ENCODE peak calls at places on chromosomes 13 and 19, in ten cellular contexts. Q is suprapubic skin; H is HepG2; C is heart right ventricle; R is naive thymus-derived CD4-positive, alpha-beta T cell; G is mesendoderm; P is uterus; T is ovary; B is cardiac muscle cell; S is GM23248. J is an unnamed sample. For H3K4me1 and H3K27me3, the result is how much of the 10 kb centered on the place peaks cover.

GRCh38 chr13:21039097-21039800 is 22.1 kb downstream of the LATS2 start:
- DNase-seq in Q (no peak), H (no peak), C (no peak), R (no peak), G (peak), P (no peak), T (no peak), B (no peak), S (no peak), J (no peak)

GRCh38 chr19:7833225-7834156 is 3.5 kb downstream of the EVI5L start:
- DNase-seq in Q (no peak), H (peak), C (peak), R (no peak), G (no peak), P (no peak), T (no peak), B (no peak), S (peak), J (peak)

GRCh38 chr19:38315657-38316476 is at the start of gene YIF1B:
- DNase-seq in Q (peak), H (peak), C (peak), R (peak), G (peak), P (peak), T (peak), B (peak), S (peak), J (peak)

GRCh38 chr13:45779901-45780300 is 71.7 kb downstream of the SIAH3 start:
- DNase-seq in Q (peak), H (no peak), C (no peak), R (no peak), G (peak), P (no peak), T (no peak), B (no peak), S (no peak), J (no peak)

GRCh38 chr13:73913043-73913740 is 221.0 kb downstream of the KLF12 start:
- DNase-seq in Q (no peak), H (no peak), C (no peak), R (no peak), G (peak), P (no peak), T (no peak), B (no peak), S (peak), J (no peak)

GRCh38 chr13:109794095-109794494 is 7.7 kb upstream of the IRS2 start:
- DNase-seq in Q (no peak), H (no peak), C (no peak), R (no peak), G (peak), P (no peak), T (no peak), B (no peak), S (no peak), J (no peak)

GRCh38 chr19:20051841-20052768 is 12.8 kb upstream of the ZNF682 start:
- DNase-seq in Q (peak), H (peak), C (peak), R (peak), G (peak), P (peak), T (peak), B (peak), S (peak), J (peak)

GRCh38 chr19:4742717-4743646 is 19.3 kb upstream of the DPP9 start:
- DNase-seq in Q (no peak), H (no peak), C (no peak), R (no peak), G (peak), P (peak), T (no peak), B (no peak), S (no peak), J (no peak)

GRCh38 chr19:16449330-16449961 is 22.3 kb downstream of the EPS15L1 start:
- DNase-seq in Q (no peak), H (no peak), C (no peak), R (no peak), G (no peak), P (no peak), T (no peak), B (no peak), S (peak), J (no peak)

GRCh38 chr13:50006426-50007135 is 8.7 kb upstream of the KCNRG start:
- DNase-seq in Q (no peak), H (no peak), C (no peak), R (no peak), G (no peak), P (no peak), T (no peak), B (no peak), S (peak), J (no peak)

GRCh38 chr19:38686530-38686888 is 39.1 kb downstream of the ACTN4 start:
- DNase-seq in Q (no peak), H (no peak), C (no peak), R (no peak), G (no peak), P (no peak), T (no peak), B (no peak), S (no peak), J (no peak)

GRCh38 chr13:99207511-99207910 is 6.9 kb downstream of the UBAC2 start:
- DNase-seq in Q (no peak), H (no peak), C (no peak), R (no peak), G (no peak), P (no peak), T (no peak), B (no peak), S (no peak), J (no peak)

GRCh38 chr13:20714563-20715339 is 11.3 kb downstream of the IL17D start:
- DNase-seq in Q (no peak), H (no peak), C (peak), R (no peak), G (no peak), P (peak), T (peak), B (no peak), S (peak), J (peak)

GRCh38 chr13:109479991-109480696 is 306.2 kb downstream of the IRS2 start:
- DNase-seq in Q (no peak), H (no peak), C (no peak), R (no peak), G (peak), P (no peak), T (no peak), B (peak), S (peak), J (no peak)

GRCh38 chr13:51148223-51148951 is 37.3 kb upstream of the C13orf42 start:
- DNase-seq in Q (no peak), H (no peak), C (no peak), R (peak), G (peak), P (no peak), T (no peak), B (no peak), S (no peak), J (no peak)

GRCh38 chr19:43470288-43470687 is 4.9 kb upstream of the LYPD3 start:
- DNase-seq in Q (no peak), H (no peak), C (no peak), R (peak), G (peak), P (no peak), T (no peak), B (no peak), S (peak), J (no peak)

GRCh38 chr19:5339470-5339949 is 1.1 kb downstream of the PTPRS start:
- DNase-seq in Q (no peak), H (no peak), C (no peak), R (no peak), G (no peak), P (no peak), T (no peak), B (no peak), S (peak), J (no peak)

GRCh38 chr19:38932425-38933179 is 1.9 kb downstream of the MRPS12 start:
- DNase-seq in Q (no peak), H (peak), C (no peak), R (peak), G (peak), P (no peak), T (no peak), B (peak), S (peak), J (peak)

GRCh38 chr13:65217459-65217858 is 2012.7 kb downstream of the PCDH9 start:
- DNase-seq in Q (no peak), H (no peak), C (no peak), R (no peak), G (no peak), P (no peak), T (no peak), B (no peak), S (no peak), J (no peak)

GRCh38 chr19:5826531-5827341 is 12.8 kb downstream of the FUT6 start:
- DNase-seq in Q (no peak), H (peak), C (peak), R (peak), G (peak), P (no peak), T (no peak), B (peak), S (peak), J (peak)

GRCh38 chr19:11821474-11821873 is 7.4 kb downstream of the ZNF440 start:
- DNase-seq in Q (no peak), H (no peak), C (no peak), R (no peak), G (no peak), P (no peak), T (no peak), B (no peak), S (peak), J (no peak)

GRCh38 chr19:12946092-12946845 is 607 bp downstream of the RAD23A start:
- DNase-seq in Q (no peak), H (peak), C (peak), R (peak), G (peak), P (peak), T (peak), B (peak), S (peak), J (peak)

GRCh38 chr13:46131705-46132104 is 26.9 kb upstream of the CPB2 start:
- DNase-seq in Q (no peak), H (no peak), C (no peak), R (no peak), G (no peak), P (no peak), T (no peak), B (no peak), S (no peak), J (no peak)

GRCh38 chr13:67443901-67444300 is 213.8 kb upstream of the PCDH9 start:
- DNase-seq in Q (no peak), H (no peak), C (no peak), R (no peak), G (no peak), P (no peak), T (no peak), B (no peak), S (no peak), J (no peak)

GRCh38 chr19:3692141-3693029 is 7.9 kb downstream of the PIP5K1C start:
- DNase-seq in Q (no peak), H (no peak), C (no peak), R (peak), G (peak), P (no peak), T (no peak), B (no peak), S (no peak), J (no peak)

GRCh38 chr19:33813391-33814101 is 16.9 kb downstream of the KCTD15 start:
- DNase-seq in Q (no peak), H (no peak), C (no peak), R (no peak), G (no peak), P (no peak), T (no peak), B (no peak), S (no peak), J (no peak)

GRCh38 chr13:19607523-19608078 is 25.9 kb upstream of the MPHOSPH8 start:
- DNase-seq in Q (no peak), H (no peak), C (no peak), R (no peak), G (peak), P (no peak), T (no peak), B (no peak), S (no peak), J (no peak)

GRCh38 chr19:10769533-10770491 is 51.9 kb downstream of the DNM2 start:
- DNase-seq in Q (no peak), H (peak), C (peak), R (peak), G (peak), P (peak), T (peak), B (peak), S (peak), J (peak)

GRCh38 chr19:19321143-19321577 is 531 bp downstream of the MAU2 start:
- DNase-seq in Q (no peak), H (peak), C (no peak), R (peak), G (peak), P (no peak), T (no peak), B (peak), S (peak), J (no peak)

GRCh38 chr13:59823495-59823894 is 340.2 kb downstream of the DIAPH3 start:
- DNase-seq in Q (no peak), H (no peak), C (no peak), R (no peak), G (peak), P (no peak), T (no peak), B (no peak), S (peak), J (no peak)

GRCh38 chr13:30889196-30889690 is 16.8 kb upstream of the MEDAG start:
- DNase-seq in Q (no peak), H (no peak), C (no peak), R (no peak), G (no peak), P (no peak), T (no peak), B (no peak), S (no peak), J (no peak)

GRCh38 chr13:33075996-33076395 is 59.8 kb downstream of the KL start:
- DNase-seq in Q (no peak), H (no peak), C (no peak), R (no peak), G (no peak), P (no peak), T (no peak), B (no peak), S (no peak), J (no peak)

GRCh38 chr13:22726721-22727120 is 454.1 kb upstream of the SGCG start:
- DNase-seq in Q (no peak), H (no peak), C (no peak), R (no peak), G (no peak), P (no peak), T (no peak), B (no peak), S (no peak), J (no peak)

DNA sequence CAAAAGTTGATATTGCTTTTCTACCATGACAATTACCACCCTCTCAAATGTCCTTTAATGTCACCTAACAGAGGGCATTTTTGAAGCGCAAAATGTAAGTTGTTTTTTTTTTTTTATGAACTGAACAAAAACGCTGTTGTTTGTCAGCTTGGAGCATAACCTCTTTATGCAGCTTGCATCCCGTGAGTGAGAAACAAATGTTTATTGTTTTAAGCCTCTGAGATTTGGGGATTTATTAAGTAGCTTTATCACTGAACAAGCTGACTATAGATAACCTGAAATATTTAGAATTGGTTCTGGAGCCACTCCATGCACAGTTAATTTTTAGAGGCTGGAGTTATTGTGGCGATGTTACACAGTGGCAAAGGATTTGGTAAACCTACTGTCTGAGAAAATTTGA is 80.1 kb upstream of the ATXN8OS start:
- DNase-seq in Q (no peak), H (no peak), C (no peak), R (no peak), G (no peak), P (no peak), T (no peak), B (no peak), S (no peak), J (no peak)
- H3K4me1 ChIP-seq in Q (under half), H (under half), C (under half), R (under half), G (under half), P (under half), T (under half), B (under half), S (under half), J (under half)

GRCh38 chr13:112893570-112894422 is 75.2 kb upstream of the MCF2L start:
- DNase-seq in Q (no peak), H (peak), C (no peak), R (peak), G (peak), P (no peak), T (no peak), B (peak), S (peak), J (peak)
- H3K4me3 ChIP-seq in Q (peak), H (peak), C (peak), R (no peak), G (no peak), P (peak), T (peak), B (peak), S (no peak), J (peak)

DNA sequence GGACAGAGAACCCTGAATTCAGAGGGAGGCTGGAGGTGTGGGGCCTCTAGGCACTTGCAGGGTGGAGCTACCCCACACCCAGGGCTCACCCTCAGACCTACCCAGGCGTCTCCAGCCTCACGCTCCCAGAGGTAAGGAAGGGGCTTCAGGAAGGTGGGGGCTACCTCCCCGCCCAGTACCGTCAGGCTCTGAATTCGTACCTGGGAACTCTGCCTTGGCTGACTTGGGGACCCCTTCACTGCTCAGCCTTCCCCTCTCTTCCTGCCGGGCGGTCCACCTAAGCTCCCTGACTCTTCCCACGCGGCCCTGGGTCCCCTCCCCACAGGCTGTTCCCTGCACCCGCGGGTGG is 28.5 kb upstream of the PARP4 start:
- DNase-seq in Q (no peak), H (no peak), C (no peak), R (no peak), G (no peak), P (no peak), T (no peak), B (no peak), S (no peak), J (no peak)
- H3K27me3 ChIP-seq in Q (under half), H (under half), C (under half), R (under half), G (under half), P (under half), T (under half), B (half or more), S (under half), J (under half)

GRCh38 chr13:82447452-82448030 is 1434.7 kb downstream of the SLITRK1 start:
- DNase-seq in Q (no peak), H (no peak), C (no peak), R (no peak), G (no peak), P (no peak), T (no peak), B (no peak), S (no peak), J (no peak)
- H3K4me1 ChIP-seq in Q (under half), H (under half), C (under half), R (under half), G (under half), P (under half), T (under half), B (under half), S (under half), J (under half)

DNA sequence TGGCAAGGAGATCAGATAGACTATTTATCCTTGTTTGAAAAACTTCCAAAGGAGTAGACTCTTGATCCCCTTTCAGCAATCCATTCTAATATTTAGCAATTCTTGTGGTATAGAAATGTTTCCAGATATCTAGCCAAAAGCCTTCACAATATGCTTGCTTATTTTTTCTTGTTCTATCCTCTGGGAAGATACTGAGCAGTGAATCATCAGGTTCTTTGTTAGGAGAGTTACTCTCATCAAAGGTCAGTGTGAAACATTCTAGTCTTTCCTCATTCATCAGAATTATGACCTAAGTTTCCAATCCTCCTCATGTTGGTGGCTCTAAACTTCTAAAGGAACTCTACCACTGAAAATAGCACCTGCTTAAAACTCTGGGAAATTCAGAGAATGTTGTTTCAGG is 3.9 kb downstream of the GPC6 start:
- DNase-seq in Q (no peak), H (peak), C (no peak), R (no peak), G (no peak), P (no peak), T (no peak), B (no peak), S (peak), J (no peak)
- H3K4me3 ChIP-seq in Q (no peak), H (peak), C (no peak), R (no peak), G (no peak), P (no peak), T (no peak), B (no peak), S (peak), J (no peak)

GRCh38 chr13:111937763-111938375 is 129.1 kb upstream of the SOX1 start:
- DNase-seq in Q (peak), H (no peak), C (no peak), R (no peak), G (no peak), P (no peak), T (no peak), B (no peak), S (no peak), J (no peak)
- H3K27me3 ChIP-seq in Q (under half), H (under half), C (half or more), R (under half), G (under half), P (under half), T (under half), B (under half), S (under half), J (under half)

DNA sequence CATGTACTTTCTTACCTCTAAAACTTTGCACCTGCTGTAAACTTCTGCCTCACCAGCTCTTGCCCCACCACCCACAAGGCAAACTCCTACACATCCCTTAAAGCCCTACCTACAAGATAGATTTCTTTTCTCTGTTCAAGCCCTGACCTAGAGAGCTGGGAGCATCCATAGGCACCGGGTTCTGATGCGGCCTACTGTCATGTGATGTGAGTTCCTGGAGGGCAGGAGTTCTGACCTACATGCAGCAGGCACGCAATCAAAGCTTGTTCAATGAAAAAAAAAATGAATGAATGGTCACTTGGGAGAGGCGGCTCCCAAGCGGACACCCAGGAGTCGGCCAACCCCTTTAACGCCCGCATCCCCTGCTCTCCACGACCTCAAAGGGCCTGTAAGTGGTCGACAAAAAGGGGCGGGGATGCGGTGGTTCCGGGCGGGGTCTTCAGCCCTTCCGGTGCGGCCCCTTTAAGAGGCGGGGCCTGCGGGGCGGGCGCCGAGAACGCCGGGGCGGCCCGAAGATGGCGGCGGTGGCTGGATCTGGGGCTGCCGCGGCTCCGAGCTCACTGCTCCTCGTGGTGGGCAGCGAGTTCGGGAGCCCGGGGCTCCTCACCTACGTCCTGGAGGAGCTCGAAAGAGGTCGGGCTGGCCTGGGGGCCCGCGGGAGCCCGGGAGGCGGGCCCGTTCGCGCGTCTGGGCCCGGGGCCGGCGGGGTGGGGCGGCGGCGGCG is at the start of gene MAP1S:
- DNase-seq in Q (no peak), H (peak), C (peak), R (peak), G (peak), P (peak), T (no peak), B (peak), S (peak), J (peak)
- H3K4me1 ChIP-seq in Q (under half), H (under half), C (half or more), R (under half), G (under half), P (under half), T (under half), B (under half), S (under half), J (under half)

GRCh38 chr19:50968709-50969412 is 530 bp downstream of the KLK6 start:
- DNase-seq in Q (no peak), H (no peak), C (no peak), R (no peak), G (no peak), P (no peak), T (no peak), B (no peak), S (no peak), J (no peak)
- H3K4me3 ChIP-seq in Q (no peak), H (no peak), C (no peak), R (no peak), G (no peak), P (no peak), T (no peak), B (no peak), S (no peak), J (no peak)

J was measured in psoas muscle.